ENCODE peak calls at places on chromosomes 1 and 21, in ten cellular contexts. M is activated B cell treated with CpG ODN at 0.5 μM for 24 hours, Z is uterus, E is A673, R is progenitor cell of endocrine pancreas, O is body of pancreas, C is MM.1S, K is neural crest cell, W is transverse colon, U is Peyer's patch. V is an unnamed sample.

GRCh38 chr1:36087233-36088123 is 1.2 kb upstream of the ADPRS start:
- DNase-seq in M (no peak), Z (no peak), E (no peak), R (no peak), O (no peak), C (no peak), K (no peak), W (no peak), U (peak), V (no peak)

GRCh38 chr1:44327679-44328491 is 27.2 kb downstream of the ERI3 start:
- DNase-seq in M (no peak), Z (peak), E (peak), R (no peak), O (peak), C (no peak), K (no peak), W (peak), U (peak), V (no peak)

GRCh38 chr1:1132042-1132927 is 16.4 kb upstream of the C1orf159 start:
- DNase-seq in M (no peak), Z (no peak), E (no peak), R (no peak), O (peak), C (no peak), K (no peak), W (peak), U (no peak), V (no peak)

GRCh38 chr1:227775841-227776240 is 39.6 kb upstream of the PRSS38 start:
- DNase-seq in M (no peak), Z (no peak), E (no peak), R (no peak), O (no peak), C (no peak), K (no peak), W (no peak), U (no peak), V (no peak)

GRCh38 chr1:30342535-30343141 is 380.7 kb downstream of the MATN1 start:
- DNase-seq in M (no peak), Z (no peak), E (no peak), R (peak), O (no peak), C (no peak), K (no peak), W (no peak), U (no peak), V (no peak)

GRCh38 chr1:68049941-68050878 is at the start of gene DIRAS3:
- DNase-seq in M (no peak), Z (peak), E (no peak), R (no peak), O (peak), C (peak), K (no peak), W (no peak), U (no peak), V (no peak)

GRCh38 chr1:3326516-3327388 is 127.7 kb upstream of the ARHGEF16 start:
- DNase-seq in M (no peak), Z (no peak), E (no peak), R (no peak), O (no peak), C (no peak), K (no peak), W (no peak), U (no peak), V (no peak)

GRCh38 chr1:79193211-79194079 is 186.9 kb upstream of the ADGRL4 start:
- DNase-seq in M (no peak), Z (peak), E (no peak), R (no peak), O (no peak), C (peak), K (no peak), W (no peak), U (no peak), V (no peak)

GRCh38 chr1:154698320-154699096 is 90.5 kb upstream of the ADAR start:
- DNase-seq in M (no peak), Z (no peak), E (no peak), R (no peak), O (peak), C (peak), K (no peak), W (no peak), U (no peak), V (no peak)

GRCh38 chr1:67618285-67619018 is 66.5 kb upstream of the GADD45A start:
- DNase-seq in M (no peak), Z (peak), E (no peak), R (no peak), O (peak), C (no peak), K (no peak), W (peak), U (no peak), V (no peak)

GRCh38 chr1:24415910-24416665 is 486 bp downstream of the NIPAL3 start:
- DNase-seq in M (no peak), Z (no peak), E (no peak), R (no peak), O (peak), C (peak), K (no peak), W (no peak), U (no peak), V (no peak)

GRCh38 chr1:111515291-111516007 is 12.0 kb upstream of the ADORA3 start:
- DNase-seq in M (peak), Z (peak), E (no peak), R (no peak), O (peak), C (no peak), K (no peak), W (peak), U (peak), V (peak)

GRCh38 chr1:67184838-67185421 is 18.7 kb downstream of the IL23R start:
- DNase-seq in M (no peak), Z (no peak), E (no peak), R (no peak), O (no peak), C (no peak), K (no peak), W (no peak), U (no peak), V (no peak)

GRCh38 chr1:7278827-7279752 is 492.0 kb upstream of the VAMP3 start:
- DNase-seq in M (no peak), Z (no peak), E (no peak), R (no peak), O (no peak), C (no peak), K (no peak), W (no peak), U (no peak), V (no peak)

GRCh38 chr1:167223144-167224103 is 2.7 kb downstream of the POU2F1 start:
- DNase-seq in M (no peak), Z (peak), E (no peak), R (no peak), O (no peak), C (no peak), K (no peak), W (no peak), U (no peak), V (no peak)

GRCh38 chr1:21651214-21652042 is 17.7 kb downstream of the RAP1GAP start:
- DNase-seq in M (peak), Z (no peak), E (peak), R (no peak), O (peak), C (no peak), K (peak), W (peak), U (no peak), V (peak)

GRCh38 chr1:152699746-152700145 is 1.6 kb downstream of the LCE2A start:
- DNase-seq in M (no peak), Z (no peak), E (no peak), R (no peak), O (no peak), C (no peak), K (no peak), W (no peak), U (no peak), V (no peak)

GRCh38 chr1:211891708-211892107 is 61.1 kb upstream of the LPGAT1 start:
- DNase-seq in M (no peak), Z (no peak), E (no peak), R (no peak), O (no peak), C (no peak), K (no peak), W (no peak), U (no peak), V (no peak)

GRCh38 chr1:226063362-226064167 is 1.0 kb downstream of the H3-3A start:
- DNase-seq in M (peak), Z (peak), E (peak), R (peak), O (peak), C (peak), K (peak), W (peak), U (peak), V (peak)

GRCh38 chr1:154276797-154277196 is 4.4 kb downstream of the HAX1 start:
- DNase-seq in M (no peak), Z (no peak), E (no peak), R (no peak), O (no peak), C (no peak), K (no peak), W (no peak), U (no peak), V (no peak)

GRCh38 chr1:226482975-226483660 is 65.4 kb upstream of the STUM start:
- DNase-seq in M (no peak), Z (no peak), E (peak), R (no peak), O (no peak), C (no peak), K (no peak), W (no peak), U (no peak), V (no peak)

GRCh38 chr1:231315887-231316286 is 21.8 kb downstream of the EXOC8 start:
- DNase-seq in M (no peak), Z (no peak), E (peak), R (no peak), O (peak), C (peak), K (no peak), W (peak), U (no peak), V (peak)

GRCh38 chr1:36517415-36517814 is 34.7 kb upstream of the CSF3R start:
- DNase-seq in M (no peak), Z (no peak), E (no peak), R (no peak), O (no peak), C (no peak), K (no peak), W (no peak), U (no peak), V (no peak)

GRCh38 chr1:179081696-179082307 is at the start of gene TOR3A:
- DNase-seq in M (peak), Z (peak), E (peak), R (peak), O (peak), C (peak), K (peak), W (peak), U (peak), V (peak)

GRCh38 chr1:209389258-209389657 is 194.3 kb upstream of the CAMK1G start:
- DNase-seq in M (no peak), Z (no peak), E (no peak), R (no peak), O (no peak), C (no peak), K (no peak), W (no peak), U (no peak), V (no peak)

GRCh38 chr1:211830055-211830329 is 571 bp downstream of the LPGAT1 start:
- DNase-seq in M (no peak), Z (no peak), E (peak), R (peak), O (no peak), C (peak), K (no peak), W (no peak), U (peak), V (no peak)

GRCh38 chr1:204828352-204828850 is 42.3 kb upstream of the NFASC start:
- DNase-seq in M (peak), Z (peak), E (peak), R (peak), O (peak), C (peak), K (peak), W (peak), U (peak), V (no peak)

GRCh38 chr1:45490121-45490622 is 791 bp downstream of the TESK2 start:
- DNase-seq in M (no peak), Z (no peak), E (peak), R (no peak), O (no peak), C (peak), K (no peak), W (no peak), U (no peak), V (no peak)

GRCh38 chr1:184624051-184624450 is 130.6 kb downstream of the EDEM3 start:
- DNase-seq in M (no peak), Z (no peak), E (peak), R (no peak), O (no peak), C (no peak), K (no peak), W (no peak), U (no peak), V (no peak)

GRCh38 chr1:78101514-78101913 is 55.7 kb downstream of the GIPC2 start:
- DNase-seq in M (no peak), Z (peak), E (peak), R (no peak), O (peak), C (no peak), K (no peak), W (peak), U (no peak), V (no peak)

GRCh38 chr1:154857022-154857421 is 13.1 kb downstream of the KCNN3 start:
- DNase-seq in M (no peak), Z (no peak), E (no peak), R (no peak), O (no peak), C (no peak), K (no peak), W (no peak), U (no peak), V (no peak)

GRCh38 chr1:64161347-64162080 is 41.9 kb upstream of the UBE2U start:
- DNase-seq in M (no peak), Z (no peak), E (no peak), R (no peak), O (peak), C (no peak), K (no peak), W (no peak), U (no peak), V (no peak)

GRCh38 chr1:211942583-211942982 is 92.8 kb downstream of the INTS7 start:
- DNase-seq in M (no peak), Z (no peak), E (no peak), R (no peak), O (no peak), C (no peak), K (no peak), W (no peak), U (no peak), V (no peak)

GRCh38 chr1:244952280-244952933 is 88.1 kb upstream of the HNRNPU start:
- DNase-seq in M (no peak), Z (no peak), E (no peak), R (no peak), O (no peak), C (no peak), K (no peak), W (no peak), U (no peak), V (no peak)

GRCh38 chr21:42063206-42063577 is 7.9 kb upstream of the UMODL1 start:
- DNase-seq in M (peak), Z (no peak), E (no peak), R (no peak), O (peak), C (peak), K (no peak), W (peak), U (peak), V (no peak)

GRCh38 chr1:17672226-17672625 is 82.9 kb upstream of the ACTL8 start:
- DNase-seq in M (no peak), Z (no peak), E (peak), R (no peak), O (no peak), C (no peak), K (no peak), W (no peak), U (peak), V (no peak)

GRCh38 chr1:26015358-26015757 is 6.2 kb upstream of the EXTL1 start:
- DNase-seq in M (no peak), Z (peak), E (peak), R (no peak), O (no peak), C (no peak), K (no peak), W (peak), U (no peak), V (no peak)

GRCh38 chr1:56070601-56071000 is 508.8 kb downstream of the PLPP3 start:
- DNase-seq in M (no peak), Z (no peak), E (no peak), R (no peak), O (no peak), C (no peak), K (no peak), W (no peak), U (no peak), V (no peak)

GRCh38 chr1:91755176-91755575 is 130.8 kb downstream of the TGFBR3 start:
- DNase-seq in M (no peak), Z (peak), E (no peak), R (no peak), O (no peak), C (no peak), K (no peak), W (no peak), U (no peak), V (no peak)
- TF ChIP-seq CTCF in M (no peak), Z (peak), E (no peak), R (no peak), O (no peak), C (no peak), K (no peak), W (no peak), U (no peak), V (no peak)

DNA sequence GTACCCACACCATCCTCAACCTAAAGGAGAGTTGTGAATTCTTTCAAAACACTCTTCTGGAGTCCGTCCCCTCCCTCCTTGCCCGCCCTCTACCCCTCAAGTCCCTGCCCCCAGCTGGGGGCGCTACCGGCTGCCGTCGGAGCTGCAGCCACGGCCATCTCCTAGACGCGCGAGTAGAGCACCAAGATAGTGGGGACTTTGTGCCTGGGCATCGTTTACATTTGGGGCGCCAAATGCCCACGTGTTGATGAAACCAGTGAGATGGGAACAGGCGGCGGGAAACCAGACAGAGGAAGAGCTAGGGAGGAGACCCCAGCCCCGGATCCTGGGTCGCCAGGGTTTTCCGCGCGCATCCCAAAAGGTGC is 647 bp upstream of the OLIG2 start:
- DNase-seq in M (no peak), Z (no peak), E (no peak), R (no peak), O (no peak), C (no peak), K (peak), W (no peak), U (no peak), V (peak)
- TF ChIP-seq CTCF in M (no peak), Z (no peak), E (peak), R (peak), O (no peak), C (peak), K (peak), W (no peak), U (no peak), V (no peak)

GRCh38 chr1:52533710-52534109 is 19.2 kb downstream of the TUT4 start:
- DNase-seq in M (no peak), Z (no peak), E (no peak), R (no peak), O (no peak), C (no peak), K (no peak), W (no peak), U (no peak), V (no peak)

GRCh38 chr1:52531473-52531872 is 21.4 kb downstream of the TUT4 start:
- DNase-seq in M (no peak), Z (no peak), E (no peak), R (no peak), O (no peak), C (no peak), K (no peak), W (no peak), U (no peak), V (no peak)

GRCh38 chr1:52532732-52533327 is 20.1 kb downstream of the TUT4 start:
- DNase-seq in M (no peak), Z (no peak), E (no peak), R (no peak), O (no peak), C (no peak), K (no peak), W (no peak), U (no peak), V (no peak)

GRCh38 chr1:52532247-52532646 is 20.6 kb downstream of the TUT4 start:
- DNase-seq in M (no peak), Z (no peak), E (no peak), R (no peak), O (no peak), C (no peak), K (no peak), W (no peak), U (no peak), V (no peak)

GRCh38 chr1:52530563-52531144 is 22.2 kb downstream of the TUT4 start:
- DNase-seq in M (no peak), Z (no peak), E (no peak), R (no peak), O (no peak), C (no peak), K (no peak), W (no peak), U (no peak), V (no peak)
- TF ChIP-seq CTCF in M (no peak), Z (no peak), E (no peak), R (no peak), O (no peak), C (no peak), K (no peak), W (no peak), U (no peak), V (no peak)

GRCh38 chr1:192952646-192953045 is 106.5 kb downstream of the UCHL5 start:
- DNase-seq in M (no peak), Z (no peak), E (no peak), R (no peak), O (no peak), C (no peak), K (no peak), W (no peak), U (no peak), V (no peak)

GRCh38 chr1:192949783-192950182 is 109.4 kb downstream of the UCHL5 start:
- DNase-seq in M (no peak), Z (no peak), E (no peak), R (no peak), O (no peak), C (no peak), K (no peak), W (no peak), U (no peak), V (no peak)

GRCh38 chr1:192950926-192951325 is 108.2 kb downstream of the UCHL5 start:
- DNase-seq in M (no peak), Z (no peak), E (no peak), R (no peak), O (no peak), C (no peak), K (no peak), W (no peak), U (no peak), V (no peak)

GRCh38 chr1:192954705-192955265 is 104.4 kb downstream of the UCHL5 start:
- DNase-seq in M (no peak), Z (no peak), E (no peak), R (no peak), O (no peak), C (no peak), K (no peak), W (no peak), U (no peak), V (no peak)

DNA sequence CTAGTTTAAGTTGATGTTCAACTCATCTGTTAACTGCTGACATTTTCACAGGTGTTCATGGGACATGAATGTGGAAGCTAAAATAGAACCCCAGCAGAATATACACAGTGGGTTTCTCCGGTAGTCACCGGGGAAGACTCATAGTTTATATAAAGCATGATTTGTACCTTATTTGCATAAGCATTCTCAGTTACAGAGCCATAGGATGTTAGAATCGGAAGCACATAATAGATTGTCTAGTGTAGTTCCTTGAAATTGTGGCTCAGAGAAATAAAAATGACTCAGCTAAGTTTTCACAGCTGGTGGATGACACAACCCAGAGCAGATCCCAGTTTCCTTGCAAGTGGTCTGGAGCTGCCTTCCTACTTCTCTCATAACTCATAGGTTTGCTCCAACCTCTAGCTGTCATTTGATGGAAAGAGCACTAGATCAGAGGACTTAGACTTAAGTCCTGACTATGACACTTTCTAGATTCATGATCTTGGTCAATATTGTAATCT is 107.1 kb downstream of the UCHL5 start:
- DNase-seq in M (no peak), Z (peak), E (peak), R (no peak), O (no peak), C (peak), K (no peak), W (peak), U (no peak), V (peak)
- TF ChIP-seq CTCF in M (no peak), Z (no peak), E (no peak), R (no peak), O (no peak), C (no peak), K (no peak), W (no peak), U (no peak), V (no peak)

V was measured in GM10248.